ENCODE peak calls at places on chromosomes 5 and 9, in eight cellular contexts. N is lower lobe of right lung; M is AG10803; O is activated CD4-positive, alpha-beta memory T cell treated with anti-CD3 and anti-CD28 coated beads for 36 hours; G is left lobe of liver; P is SHP77 treated with DMSO at 0.1 percent for 48 hours; Q is IMR-90; L is T-helper 9 cell. E is an unnamed sample.

GRCh38 chr5:141934099-141934844 is 10.6 kb downstream of the DELE1 start:
- DNase-seq in N (no peak), M (no peak), O (no peak), G (peak), P (peak), Q (peak), L (no peak), E (no peak)

GRCh38 chr9:112249277-112249676 is 74.2 kb upstream of the SUSD1 start:
- DNase-seq in N (no peak), M (peak), O (no peak), G (no peak), P (no peak), Q (peak), L (no peak), E (no peak)

GRCh38 chr5:135835766-135836165 is 1.3 kb downstream of the SLC25A48 start:
- DNase-seq in N (no peak), M (no peak), O (no peak), G (peak), P (no peak), Q (no peak), L (no peak), E (no peak)

GRCh38 chr5:128826290-128826689 is 139.0 kb upstream of the SLC27A6 start:
- DNase-seq in N (no peak), M (no peak), O (no peak), G (no peak), P (no peak), Q (no peak), L (no peak), E (no peak)

GRCh38 chr5:167295686-167296015 is 995.8 kb upstream of the WWC1 start:
- DNase-seq in N (no peak), M (peak), O (no peak), G (no peak), P (no peak), Q (no peak), L (no peak), E (no peak)

GRCh38 chr5:74507596-74507995 is 132.9 kb downstream of the ENC1 start:
- DNase-seq in N (no peak), M (no peak), O (no peak), G (no peak), P (no peak), Q (no peak), L (no peak), E (no peak)

GRCh38 chr5:77168884-77169254 is 41.6 kb upstream of the PDE8B start:
- DNase-seq in N (peak), M (no peak), O (no peak), G (no peak), P (peak), Q (no peak), L (no peak), E (no peak)

GRCh38 chr5:57172466-57172961 is 1.3 kb upstream of the GPBP1 start:
- DNase-seq in N (no peak), M (no peak), O (peak), G (no peak), P (peak), Q (no peak), L (no peak), E (peak)

GRCh38 chr9:18071651-18072060 is 402.3 kb upstream of the ADAMTSL1 start:
- DNase-seq in N (no peak), M (peak), O (no peak), G (no peak), P (no peak), Q (peak), L (no peak), E (no peak)

GRCh38 chr5:175464414-175465233 is 13.7 kb upstream of the SFXN1 start:
- DNase-seq in N (no peak), M (no peak), O (peak), G (peak), P (peak), Q (peak), L (peak), E (peak)

GRCh38 chr5:59666709-59667108 is 226.8 kb downstream of the PDE4D start:
- DNase-seq in N (no peak), M (no peak), O (no peak), G (no peak), P (no peak), Q (no peak), L (no peak), E (no peak)

GRCh38 chr9:121771418-121771817 is 120.0 kb downstream of the DAB2IP start:
- DNase-seq in N (no peak), M (no peak), O (no peak), G (no peak), P (no peak), Q (no peak), L (no peak), E (no peak)

GRCh38 chr5:14547660-14548059 is 33.9 kb upstream of the OTULINL start:
- DNase-seq in N (no peak), M (no peak), O (no peak), G (peak), P (no peak), Q (no peak), L (no peak), E (no peak)

GRCh38 chr5:123359866-123360569 is 63.2 kb downstream of the CEP120 start:
- DNase-seq in N (no peak), M (peak), O (no peak), G (no peak), P (no peak), Q (no peak), L (no peak), E (no peak)

GRCh38 chr9:2158729-2159128 is 143.6 kb downstream of the SMARCA2 start:
- DNase-seq in N (no peak), M (no peak), O (no peak), G (no peak), P (no peak), Q (no peak), L (no peak), E (no peak)

GRCh38 chr5:77679791-77680190 is 41.3 kb upstream of the OTP start:
- DNase-seq in N (no peak), M (peak), O (no peak), G (no peak), P (no peak), Q (peak), L (no peak), E (no peak)

GRCh38 chr9:115008536-115008935 is 78.1 kb upstream of the TNFSF8 start:
- DNase-seq in N (no peak), M (peak), O (peak), G (no peak), P (no peak), Q (peak), L (no peak), E (peak)

GRCh38 chr5:123875444-123876264 is 363.7 kb downstream of the CSNK1G3 start:
- DNase-seq in N (no peak), M (no peak), O (no peak), G (no peak), P (peak), Q (no peak), L (no peak), E (no peak)

GRCh38 chr5:134209477-134210240 is 16.2 kb downstream of the PPP2CA start:
- DNase-seq in N (no peak), M (no peak), O (no peak), G (no peak), P (no peak), Q (no peak), L (no peak), E (no peak)

GRCh38 chr9:37974506-37975173 is 70.7 kb upstream of the SLC25A51 start:
- DNase-seq in N (no peak), M (no peak), O (no peak), G (no peak), P (no peak), Q (no peak), L (no peak), E (no peak)

GRCh38 chr5:142425286-142426065 is 100.7 kb upstream of the SPRY4 start:
- DNase-seq in N (no peak), M (peak), O (no peak), G (no peak), P (no peak), Q (peak), L (no peak), E (no peak)

GRCh38 chr9:136341042-136341655 is 13.8 kb downstream of the GPSM1 start:
- DNase-seq in N (no peak), M (no peak), O (no peak), G (peak), P (no peak), Q (no peak), L (no peak), E (no peak)

GRCh38 chr9:26603637-26604036 is 289.0 kb downstream of the CAAP1 start:
- DNase-seq in N (no peak), M (no peak), O (no peak), G (no peak), P (no peak), Q (no peak), L (no peak), E (no peak)

E was measured in activated naive CD4-positive, alpha-beta T cell treated with Interleukin-2 at 50 U/mL for 16 hours.